ENCODE peak calls at places on chromosomes 6 and 20, in six cellular contexts. K is NCI-H1092; W is right lobe of liver; A is MCF 10A; M is activated CD4-positive, CD25-positive, alpha-beta regulatory T cell; X is activated CD8-positive, alpha-beta memory T cell treated with anti-CD3 and anti-CD28 coated beads for 4 hours. G is an unnamed sample.

GRCh38 chr6:19851273-19852089 is 14.3 kb downstream of the ID4 start:
- DNase-seq in K (peak), W (no peak), A (peak), M (no peak), X (no peak), G (no peak)

GRCh38 chr6:11183761-11184362 is 48.6 kb downstream of the NEDD9 start:
- DNase-seq in K (no peak), W (no peak), A (no peak), M (no peak), X (no peak), G (no peak)

GRCh38 chr6:154164397-154164796 is 125.4 kb downstream of the OPRM1 start:
- DNase-seq in K (no peak), W (peak), A (peak), M (no peak), X (no peak), G (no peak)

GRCh38 chr6:80477591-80478370 is 371.3 kb downstream of the BCKDHB start:
- DNase-seq in K (no peak), W (no peak), A (no peak), M (no peak), X (no peak), G (no peak)

GRCh38 chr6:111985202-111985731 is 68.6 kb upstream of the CCN6 start:
- DNase-seq in K (no peak), W (no peak), A (peak), M (no peak), X (no peak), G (peak)

GRCh38 chr20:21396921-21397340 is 395 bp downstream of the NKX2-4 start:
- DNase-seq in K (peak), W (no peak), A (no peak), M (no peak), X (no peak), G (peak)

GRCh38 chr6:152110878-152111820 is 303.7 kb downstream of the ESR1 start:
- DNase-seq in K (no peak), W (peak), A (peak), M (no peak), X (no peak), G (no peak)

GRCh38 chr6:161544801-161545490 is 271.1 kb upstream of the AGPAT4 start:
- DNase-seq in K (no peak), W (no peak), A (no peak), M (no peak), X (no peak), G (no peak)

G was measured in activated effector memory CD4-positive, alpha-beta T cell treated with anti-CD3 and anti-CD28 coated beads, Interleukin-2, amount 50 U/mL, for 16 hours.